ENCODE peak calls at places on chromosomes 3 and 15, in seven cellular contexts. H, Z, L, N, V, G and A are unnamed samples.

GRCh38 chr3:64355473-64355872 is 130.2 kb upstream of the PRICKLE2 start:
- DNase-seq in H (peak), Z (no peak), L (no peak), N (peak), V (no peak), G (no peak), A (no peak)

GRCh38 chr3:69326821-69327433 is 59.0 kb downstream of the FRMD4B start:
- DNase-seq in H (no peak), Z (no peak), L (no peak), N (no peak), V (peak), G (no peak), A (no peak)

GRCh38 chr3:134449951-134450350 is 35.8 kb downstream of the ANAPC13 start:
- DNase-seq in H (no peak), Z (no peak), L (no peak), N (no peak), V (no peak), G (no peak), A (no peak)

GRCh38 chr15:67130166-67130565 is 64.8 kb downstream of the SMAD3 start:
- DNase-seq in H (no peak), Z (no peak), L (no peak), N (no peak), V (no peak), G (no peak), A (no peak)

GRCh38 chr3:171407746-171408145 is 52.5 kb downstream of the TNIK start:
- DNase-seq in H (peak), Z (no peak), L (peak), N (peak), V (no peak), G (no peak), A (no peak)

GRCh38 chr15:80936288-80937078 is 53.1 kb downstream of the MESD start:
- DNase-seq in H (no peak), Z (no peak), L (no peak), N (no peak), V (no peak), G (no peak), A (no peak)

GRCh38 chr3:46882377-46883015 is 5.0 kb downstream of the PTH1R start:
- DNase-seq in H (no peak), Z (no peak), L (no peak), N (no peak), V (no peak), G (no peak), A (no peak)

GRCh38 chr3:189276481-189277190 is 104.9 kb downstream of the TPRG1 start:
- DNase-seq in H (peak), Z (peak), L (peak), N (peak), V (no peak), G (peak), A (no peak)

GRCh38 chr3:77345009-77345408 is 305.1 kb downstream of the ROBO2 start:
- DNase-seq in H (no peak), Z (no peak), L (no peak), N (no peak), V (no peak), G (no peak), A (no peak)

GRCh38 chr15:25687689-25688088 is 175.4 kb downstream of the ATP10A start:
- DNase-seq in H (no peak), Z (no peak), L (no peak), N (no peak), V (no peak), G (no peak), A (peak)

GRCh38 chr3:146543461-146544012 is 870 bp downstream of the PLSCR1 start:
- DNase-seq in H (no peak), Z (no peak), L (no peak), N (peak), V (no peak), G (peak), A (no peak)

GRCh38 chr3:63992461-63993209 is 30.7 kb downstream of the PSMD6 start:
- DNase-seq in H (no peak), Z (no peak), L (no peak), N (no peak), V (no peak), G (no peak), A (no peak)

GRCh38 chr3:196192036-196193001 is 18.9 kb downstream of the ZDHHC19 start:
- DNase-seq in H (no peak), Z (no peak), L (no peak), N (no peak), V (no peak), G (peak), A (no peak)

GRCh38 chr3:12462159-12462962 is 21.9 kb upstream of the TSEN2 start:
- DNase-seq in H (no peak), Z (peak), L (no peak), N (no peak), V (no peak), G (no peak), A (no peak)

GRCh38 chr3:87206070-87206469 is 21.0 kb upstream of the CHMP2B start:
- DNase-seq in H (peak), Z (no peak), L (peak), N (peak), V (no peak), G (no peak), A (no peak)

GRCh38 chr15:78640840-78641733 is at the start of gene CHRNB4:
- DNase-seq in H (peak), Z (no peak), L (no peak), N (no peak), V (no peak), G (no peak), A (no peak)

GRCh38 chr3:101827211-101828174 is 21.8 kb upstream of the NFKBIZ start:
- DNase-seq in H (peak), Z (no peak), L (no peak), N (peak), V (peak), G (peak), A (no peak)

GRCh38 chr15:40937762-40938529 is 8.8 kb downstream of the DLL4 start:
- DNase-seq in H (peak), Z (no peak), L (no peak), N (no peak), V (no peak), G (no peak), A (no peak)

GRCh38 chr3:45986303-45986982 is 9.2 kb downstream of the FYCO1 start:
- DNase-seq in H (peak), Z (no peak), L (no peak), N (peak), V (no peak), G (peak), A (no peak)

GRCh38 chr3:13146643-13147143 is 73.5 kb upstream of the IQSEC1 start:
- DNase-seq in H (no peak), Z (no peak), L (no peak), N (no peak), V (no peak), G (no peak), A (no peak)

GRCh38 chr3:52328536-52329080 is 12.5 kb downstream of the DNAH1 start:
- DNase-seq in H (no peak), Z (no peak), L (no peak), N (no peak), V (no peak), G (no peak), A (peak)

GRCh38 chr3:143239026-143239425 is 119.5 kb downstream of the CHST2 start:
- DNase-seq in H (no peak), Z (no peak), L (no peak), N (peak), V (no peak), G (no peak), A (no peak)

GRCh38 chr3:8488877-8489865 is 12.5 kb upstream of the LMCD1 start:
- DNase-seq in H (no peak), Z (no peak), L (no peak), N (peak), V (no peak), G (no peak), A (no peak)

GRCh38 chr3:188272481-188273372 is 118.8 kb downstream of the LPP start:
- DNase-seq in H (peak), Z (no peak), L (peak), N (peak), V (no peak), G (no peak), A (no peak)

GRCh38 chr15:58523634-58524033 is 91.8 kb downstream of the LIPC start:
- DNase-seq in H (no peak), Z (no peak), L (no peak), N (no peak), V (no peak), G (no peak), A (no peak)

GRCh38 chr3:133938770-133939495 is 43.3 kb upstream of the RAB6B start:
- DNase-seq in H (peak), Z (no peak), L (no peak), N (no peak), V (no peak), G (no peak), A (peak)

GRCh38 chr3:10757021-10757820 is 58.8 kb upstream of the SLC6A11 start:
- DNase-seq in H (peak), Z (no peak), L (no peak), N (peak), V (no peak), G (no peak), A (no peak)

GRCh38 chr15:88506628-88507027 is 39.1 kb downstream of the MRPS11 start:
- DNase-seq in H (no peak), Z (no peak), L (no peak), N (no peak), V (no peak), G (no peak), A (no peak)

GRCh38 chr3:185688808-185689207 is 102.7 kb downstream of the SENP2 start:
- DNase-seq in H (peak), Z (peak), L (peak), N (peak), V (no peak), G (no peak), A (no peak)

GRCh38 chr3:52183786-52184445 is 14.0 kb upstream of the ALAS1 start:
- DNase-seq in H (no peak), Z (no peak), L (no peak), N (no peak), V (no peak), G (no peak), A (no peak)

GRCh38 chr3:175749981-175750380 is 890.8 kb downstream of the NAALADL2 start:
- DNase-seq in H (no peak), Z (no peak), L (no peak), N (no peak), V (no peak), G (no peak), A (no peak)

GRCh38 chr3:195239121-195239520 is 31.8 kb downstream of the XXYLT1 start:
- DNase-seq in H (no peak), Z (no peak), L (no peak), N (no peak), V (no peak), G (no peak), A (no peak)

GRCh38 chr3:107939621-107940236 is 151.1 kb downstream of the CD47 start:
- DNase-seq in H (no peak), Z (no peak), L (no peak), N (no peak), V (no peak), G (no peak), A (no peak)

GRCh38 chr3:136142592-136142991 is 53.5 kb downstream of the MSL2 start:
- DNase-seq in H (peak), Z (no peak), L (peak), N (peak), V (no peak), G (no peak), A (no peak)